ENCODE peak calls at places on chromosomes 12 and 14, in seven cellular contexts. I is mammary epithelial cell; E is fibroblast of lung; T is ovary; Q is IMR-90; F is mucosa of descending colon; U is CD8-positive, alpha-beta T cell. W is an unnamed sample. For H3K36me3, the result is how much of the 10 kb centered on the place peaks cover.

GRCh38 chr14:98130691-98131090 is 1141.3 kb downstream of the BCL11B start:
- DNase-seq in T (no peak), I (peak), Q (no peak), E (no peak), F (no peak), U (no peak), W (peak)

GRCh38 chr12:67661311-67662011 is 12.9 kb downstream of the DYRK2 start:
- DNase-seq in U (no peak), F (no peak), E (peak), T (no peak), I (peak), Q (peak), W (no peak)

GRCh38 chr14:64914237-64914971 is at the start of gene CHURC1:
- DNase-seq in T (peak), I (peak), U (peak), F (peak), E (peak), Q (peak), W (peak)

GRCh38 chr12:63826002-63826585 is 18.4 kb upstream of the SRGAP1 start:
- DNase-seq in U (no peak), Q (peak), I (peak), E (peak), F (no peak), T (no peak), W (peak)

GRCh38 chr12:71439613-71440392 is at the start of gene LGR5:
- DNase-seq in F (peak), E (peak), U (no peak), Q (peak), T (peak), I (peak), W (no peak)

GRCh38 chr12:32198555-32198954 is 91.9 kb downstream of the BICD1 start:
- DNase-seq in U (no peak), F (no peak), Q (peak), E (no peak), T (no peak), I (peak), W (peak)

GRCh38 chr12:122139266-122139665 is 34.8 kb downstream of the IL31 start:
- DNase-seq in I (no peak), E (no peak), F (no peak), Q (no peak), U (no peak), T (no peak), W (no peak)

GRCh38 chr14:100800041-100800440 is 25.9 kb upstream of the MEG3 start:
- DNase-seq in T (no peak), Q (no peak), I (no peak), U (no peak), F (no peak), E (no peak), W (no peak)

GRCh38 chr12:113472191-113473190 is 820 bp upstream of the LHX5 start:
- DNase-seq in T (no peak), F (no peak), Q (no peak), U (no peak), E (no peak), I (no peak), W (no peak)

GRCh38 chr14:76090611-76091010 is 61.1 kb upstream of the GPATCH2L start:
- DNase-seq in E (no peak), T (no peak), Q (no peak), I (no peak), F (no peak), U (no peak), W (no peak)

GRCh38 chr14:21711360-21711961 is 37.8 kb upstream of the OR4E1 start:
- DNase-seq in F (no peak), I (peak), E (peak), Q (peak), U (no peak), T (no peak), W (peak)

GRCh38 chr12:132000286-132000872 is 50.6 kb downstream of the EP400 start:
- DNase-seq in F (no peak), T (no peak), U (no peak), I (no peak), E (no peak), Q (no peak), W (no peak)

GRCh38 chr14:88492272-88493089 is 62.3 kb downstream of the PTPN21 start:
- DNase-seq in I (peak), F (no peak), E (peak), T (peak), U (peak), Q (peak), W (peak)

GRCh38 chr12:112524676-112525425 is 106.1 kb downstream of the PTPN11 start:
- DNase-seq in Q (peak), U (no peak), I (peak), E (peak), F (no peak), T (no peak), W (peak)

GRCh38 chr12:104478396-104479140 is 21.8 kb downstream of the CHST11 start:
- DNase-seq in I (no peak), E (no peak), F (no peak), Q (no peak), T (no peak), U (no peak), W (no peak)

GRCh38 chr14:24274101-24274543 is 2.7 kb upstream of the RABGGTA start:
- DNase-seq in U (no peak), Q (peak), I (peak), E (no peak), T (no peak), F (no peak), W (no peak)

GRCh38 chr12:48058771-48059170 is 47.1 kb downstream of the SENP1 start:
- DNase-seq in F (no peak), Q (no peak), E (no peak), U (no peak), T (no peak), I (no peak), W (no peak)

GRCh38 chr12:48060474-48060873 is 45.4 kb downstream of the SENP1 start:
- DNase-seq in T (no peak), E (no peak), I (no peak), F (no peak), U (no peak), Q (no peak), W (no peak)

GRCh38 chr12:48061943-48062719 is 43.7 kb downstream of the SENP1 start:
- DNase-seq in I (peak), T (no peak), U (no peak), F (no peak), Q (no peak), E (no peak), W (no peak)

GRCh38 chr12:48067250-48067938 is 38.5 kb downstream of the SENP1 start:
- DNase-seq in I (no peak), U (no peak), Q (no peak), T (no peak), F (no peak), E (no peak), W (no peak)

GRCh38 chr12:48063530-48063929 is 42.3 kb downstream of the SENP1 start:
- DNase-seq in T (no peak), I (no peak), E (no peak), F (no peak), Q (no peak), U (no peak), W (no peak)
- H3K36me3 ChIP-seq in T (under half), I (under half), E (under half), F (under half), Q (under half), U (under half), W (under half)

DNA sequence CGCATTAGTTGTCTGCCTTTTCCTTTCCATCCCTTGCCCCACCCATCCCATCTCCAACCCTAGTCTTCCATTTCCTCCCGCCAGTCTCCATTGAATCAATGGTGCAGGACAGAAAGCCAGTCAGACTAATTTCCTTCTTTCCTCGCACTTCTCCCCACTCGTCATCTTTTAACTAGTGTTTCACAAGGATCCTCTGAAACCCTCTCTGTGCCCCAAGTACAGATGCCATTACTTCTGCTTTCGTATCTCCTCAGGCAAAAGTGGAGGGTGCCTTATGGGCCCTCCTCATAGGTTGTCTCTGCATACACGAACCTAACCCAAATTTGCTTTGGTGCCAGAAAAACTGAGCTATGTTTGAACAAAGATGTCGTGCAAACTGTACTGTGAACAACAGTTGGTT is 4.3 kb downstream of the DAZAP2 start:
- DNase-seq in F (no peak), E (no peak), U (no peak), Q (no peak), T (no peak), I (no peak), W (no peak)
- H3K36me3 ChIP-seq in F (under half), E (under half), U (under half), Q (under half), T (under half), I (under half), W (under half)

GRCh38 chr14:101895256-101895655 is 69.1 kb upstream of the DYNC1H1 start:
- DNase-seq in E (no peak), T (no peak), I (no peak), U (no peak), Q (no peak), F (no peak), W (no peak)

GRCh38 chr14:101898416-101898815 is 66.0 kb upstream of the DYNC1H1 start:
- DNase-seq in U (no peak), Q (no peak), I (no peak), T (no peak), F (no peak), E (no peak), W (no peak)

GRCh38 chr14:101899263-101899662 is 65.1 kb upstream of the DYNC1H1 start:
- DNase-seq in F (no peak), T (no peak), U (no peak), E (no peak), I (no peak), Q (no peak), W (no peak)

GRCh38 chr14:101894365-101895113 is 69.8 kb upstream of the DYNC1H1 start:
- DNase-seq in Q (no peak), E (no peak), I (no peak), U (no peak), F (no peak), T (no peak), W (no peak)

GRCh38 chr14:101897326-101897725 is 67.0 kb upstream of the DYNC1H1 start:
- DNase-seq in T (no peak), E (no peak), Q (no peak), I (no peak), F (no peak), U (no peak), W (no peak)
- H3K36me3 ChIP-seq in T (under half), E (under half), Q (half or more), I (under half), F (under half), U (half or more), W (under half)

GRCh38 chr14:62743569-62743968 is 301.7 kb downstream of the KCNH5 start:
- DNase-seq in F (no peak), E (no peak), I (no peak), T (no peak), Q (no peak), U (no peak), W (no peak)

GRCh38 chr14:62736426-62737043 is 308.7 kb downstream of the KCNH5 start:
- DNase-seq in E (peak), Q (peak), T (no peak), U (no peak), F (no peak), I (no peak), W (no peak)

GRCh38 chr14:62736004-62736403 is 309.3 kb downstream of the KCNH5 start:
- DNase-seq in U (no peak), F (no peak), I (no peak), Q (no peak), T (no peak), E (no peak), W (no peak)

GRCh38 chr14:62743118-62743517 is 302.1 kb downstream of the KCNH5 start:
- DNase-seq in Q (no peak), I (no peak), T (no peak), E (no peak), U (no peak), F (no peak), W (no peak)

GRCh38 chr14:62739647-62740046 is 305.6 kb downstream of the KCNH5 start:
- DNase-seq in Q (no peak), T (no peak), U (no peak), I (no peak), E (no peak), F (no peak), W (no peak)
- H3K36me3 ChIP-seq in Q (under half), T (under half), U (under half), I (under half), E (under half), F (under half), W (under half)

GRCh38 chr12:108543642-108544041 is 17.3 kb downstream of the SART3 start:
- DNase-seq in F (no peak), E (no peak), T (no peak), U (no peak), I (no peak), Q (no peak), W (no peak)

GRCh38 chr12:108542320-108542719 is 18.7 kb downstream of the SART3 start:
- DNase-seq in F (no peak), T (no peak), Q (peak), U (no peak), I (no peak), E (peak), W (no peak)

GRCh38 chr12:108548954-108549521 is 11.9 kb downstream of the SART3 start:
- DNase-seq in T (no peak), U (no peak), E (no peak), F (no peak), Q (no peak), I (no peak), W (no peak)

GRCh38 chr12:108551556-108551955 is 9.4 kb downstream of the SART3 start:
- DNase-seq in F (no peak), T (no peak), Q (peak), I (no peak), E (peak), U (no peak), W (no peak)

GRCh38 chr12:108547633-108548172 is 13.3 kb downstream of the SART3 start:
- DNase-seq in T (no peak), U (no peak), I (no peak), E (no peak), Q (no peak), F (no peak), W (no peak)
- H3K36me3 ChIP-seq in T (under half), U (under half), I (under half), E (under half), Q (under half), F (under half), W (under half)